ENCODE peak calls at places on chromosomes 13 and 19, in nine cellular contexts. R, Y, P, S, C, D, G, H and U are unnamed samples.

GRCh38 chr19:40806385-40807146 is 7.6 kb downstream of the EGLN2 start:
- DNase-seq in G (no peak), R (peak), S (peak), H (peak), Y (peak), C (peak), P (peak), D (peak), U (peak)

GRCh38 chr13:45196622-45197021 is 4.2 kb downstream of the KCTD4 start:
- DNase-seq in P (no peak), C (peak), R (no peak), S (no peak), H (no peak), D (no peak), G (peak), Y (no peak), U (no peak)

GRCh38 chr13:111217661-111218060 is 102.6 kb downstream of the ARHGEF7 start:
- DNase-seq in D (no peak), P (no peak), H (no peak), R (peak), S (no peak), C (no peak), Y (no peak), G (no peak), U (no peak)

GRCh38 chr19:21604941-21605548 is 99.6 kb downstream of the ZNF429 start:
- DNase-seq in D (no peak), H (no peak), G (no peak), P (no peak), C (peak), S (peak), R (no peak), Y (no peak), U (peak)

GRCh38 chr13:30759748-30760147 is 24.4 kb downstream of the ALOX5AP start:
- DNase-seq in R (no peak), P (no peak), D (no peak), Y (no peak), G (no peak), C (peak), H (no peak), S (no peak), U (no peak)

GRCh38 chr19:42091300-42092266 is 15.6 kb downstream of the ZNF574 start:
- DNase-seq in Y (no peak), D (no peak), C (no peak), S (no peak), R (no peak), P (no peak), H (peak), G (peak), U (no peak)

GRCh38 chr19:13094771-13095392 is 7.8 kb downstream of the LYL1 start:
- DNase-seq in P (no peak), R (no peak), S (no peak), Y (no peak), H (peak), D (peak), C (no peak), G (peak), U (no peak)

GRCh38 chr13:97108535-97108910 is 113.6 kb upstream of the MBNL2 start:
- DNase-seq in R (no peak), D (no peak), Y (no peak), H (no peak), P (no peak), G (peak), S (no peak), C (peak), U (no peak)

GRCh38 chr13:101211261-101211660 is 205.0 kb downstream of the NALCN start:
- DNase-seq in C (peak), H (no peak), S (no peak), G (peak), R (no peak), P (no peak), Y (no peak), D (no peak), U (no peak)

GRCh38 chr13:106213028-106213427 is 322.4 kb downstream of the EFNB2 start:
- DNase-seq in S (no peak), Y (no peak), P (no peak), C (no peak), H (no peak), G (no peak), R (no peak), D (peak), U (no peak)

GRCh38 chr19:46615966-46616365 is 8.9 kb downstream of the PTGIR start:
- DNase-seq in Y (no peak), G (no peak), H (no peak), P (no peak), C (no peak), D (no peak), R (no peak), S (no peak), U (no peak)

GRCh38 chr19:39413903-39414608 is 1.6 kb downstream of the PLEKHG2 start:
- DNase-seq in D (peak), P (no peak), S (no peak), C (no peak), G (no peak), H (peak), R (no peak), Y (no peak), U (no peak)

GRCh38 chr13:75569576-75569975 is 20.0 kb downstream of the UCHL3 start:
- DNase-seq in H (no peak), S (no peak), G (no peak), P (no peak), C (no peak), D (no peak), Y (no peak), R (no peak), U (no peak)

GRCh38 chr19:3024870-3025515 is 4.1 kb downstream of the TLE2 start:
- DNase-seq in D (peak), G (no peak), Y (no peak), R (no peak), S (no peak), H (peak), P (no peak), C (no peak), U (no peak)

GRCh38 chr19:8641908-8642547 is 11.6 kb downstream of the NFILZ start:
- DNase-seq in D (peak), R (no peak), C (peak), G (peak), H (peak), P (no peak), S (no peak), Y (no peak), U (no peak)

GRCh38 chr19:38277969-38278680 is 13.8 kb downstream of the SPINT2 start:
- DNase-seq in H (peak), P (no peak), D (no peak), Y (peak), S (no peak), R (no peak), G (peak), C (peak), U (no peak)

GRCh38 chr13:107900775-107901174 is 314.6 kb downstream of the LIG4 start:
- DNase-seq in C (peak), R (no peak), Y (no peak), G (peak), H (no peak), S (no peak), P (no peak), D (no peak), U (no peak)

GRCh38 chr19:46320559-46320958 is 23.7 kb downstream of the HIF3A start:
- DNase-seq in Y (no peak), H (no peak), R (no peak), P (no peak), S (no peak), D (no peak), G (no peak), C (no peak), U (no peak)

GRCh38 chr19:48873476-48874308 is 1.5 kb downstream of the PPP1R15A start:
- DNase-seq in R (no peak), P (no peak), S (no peak), Y (no peak), C (no peak), D (peak), H (no peak), G (no peak), U (no peak)

GRCh38 chr19:46746281-46746965 is at the start of gene STRN4:
- DNase-seq in P (peak), C (peak), D (peak), H (peak), S (no peak), R (no peak), G (peak), Y (no peak), U (peak)

GRCh38 chr13:50198508-50198907 is 183.3 kb downstream of the KCNRG start:
- DNase-seq in D (no peak), C (peak), R (no peak), P (no peak), Y (no peak), G (peak), S (no peak), H (no peak), U (no peak)

GRCh38 chr13:98405690-98406344 is 171.1 kb downstream of the STK24 start:
- DNase-seq in G (no peak), C (no peak), S (no peak), H (no peak), P (no peak), D (no peak), R (no peak), Y (no peak), U (no peak)

GRCh38 chr19:46192990-46193650 is 36.4 kb upstream of the IGFL1 start:
- DNase-seq in Y (peak), D (no peak), C (peak), H (no peak), P (no peak), R (peak), S (peak), G (peak), U (no peak)

GRCh38 chr13:71515639-71516038 is 351.4 kb downstream of the DACH1 start:
- DNase-seq in C (no peak), H (no peak), D (no peak), P (no peak), Y (no peak), R (no peak), S (no peak), G (no peak), U (no peak)

GRCh38 chr19:50896591-50897190 is 14.5 kb downstream of the KLK4 start:
- DNase-seq in P (no peak), S (no peak), G (peak), Y (no peak), C (peak), R (no peak), H (no peak), D (no peak), U (no peak)

GRCh38 chr13:108919036-108919907 is 289.9 kb downstream of the MYO16 start:
- DNase-seq in S (no peak), D (no peak), H (no peak), C (peak), P (no peak), Y (no peak), G (peak), R (no peak), U (no peak)

GRCh38 chr13:22062478-22063205 is 391.8 kb downstream of the FGF9 start:
- DNase-seq in R (no peak), S (no peak), C (no peak), D (no peak), P (no peak), H (no peak), G (no peak), Y (no peak), U (no peak)

GRCh38 chr13:91722267-91722884 is 324.0 kb downstream of the GPC5 start:
- DNase-seq in Y (no peak), C (peak), D (peak), R (no peak), H (peak), S (no peak), P (no peak), G (peak), U (no peak)

DNA sequence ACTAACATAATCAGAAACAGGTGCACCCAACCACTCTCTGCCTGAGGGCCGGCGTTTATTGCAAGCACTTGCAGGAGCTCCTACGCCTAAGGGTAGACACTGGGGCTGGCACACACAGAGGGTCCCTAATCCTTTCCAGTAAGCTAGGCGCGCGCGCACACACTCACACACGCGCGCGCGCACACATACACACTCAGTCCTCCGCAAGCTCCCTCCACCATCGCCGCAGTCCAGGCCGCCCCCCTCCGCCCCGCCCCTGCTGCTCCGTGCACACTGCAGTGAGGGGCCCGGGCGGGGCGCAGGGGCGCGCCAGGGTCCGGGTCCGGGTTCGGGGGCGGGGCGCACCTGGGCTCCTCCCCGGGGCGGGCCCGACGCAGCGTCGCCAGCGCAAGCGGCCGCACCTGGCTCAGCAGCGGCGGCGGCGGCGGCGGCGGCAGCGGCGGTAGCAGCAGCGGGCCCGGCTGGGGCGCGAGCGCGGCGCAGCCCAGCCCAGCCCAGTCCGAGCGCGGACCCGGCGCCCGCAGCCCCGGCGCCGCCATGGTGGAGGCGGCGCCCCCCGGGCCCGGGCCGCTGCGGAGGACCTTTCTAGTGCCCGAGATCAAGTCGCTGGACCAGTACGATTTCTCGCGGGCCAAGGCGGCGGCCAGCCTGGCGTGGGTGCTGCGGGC is at the start of gene CAMSAP3:
- DNase-seq in G (peak), H (peak), Y (no peak), D (peak), C (peak), R (peak), S (no peak), P (no peak), U (no peak)
- H3K27ac ChIP-seq in G (no peak), H (no peak), Y (no peak), D (no peak), C (no peak), R (no peak), S (no peak), P (no peak), U (no peak)

DNA sequence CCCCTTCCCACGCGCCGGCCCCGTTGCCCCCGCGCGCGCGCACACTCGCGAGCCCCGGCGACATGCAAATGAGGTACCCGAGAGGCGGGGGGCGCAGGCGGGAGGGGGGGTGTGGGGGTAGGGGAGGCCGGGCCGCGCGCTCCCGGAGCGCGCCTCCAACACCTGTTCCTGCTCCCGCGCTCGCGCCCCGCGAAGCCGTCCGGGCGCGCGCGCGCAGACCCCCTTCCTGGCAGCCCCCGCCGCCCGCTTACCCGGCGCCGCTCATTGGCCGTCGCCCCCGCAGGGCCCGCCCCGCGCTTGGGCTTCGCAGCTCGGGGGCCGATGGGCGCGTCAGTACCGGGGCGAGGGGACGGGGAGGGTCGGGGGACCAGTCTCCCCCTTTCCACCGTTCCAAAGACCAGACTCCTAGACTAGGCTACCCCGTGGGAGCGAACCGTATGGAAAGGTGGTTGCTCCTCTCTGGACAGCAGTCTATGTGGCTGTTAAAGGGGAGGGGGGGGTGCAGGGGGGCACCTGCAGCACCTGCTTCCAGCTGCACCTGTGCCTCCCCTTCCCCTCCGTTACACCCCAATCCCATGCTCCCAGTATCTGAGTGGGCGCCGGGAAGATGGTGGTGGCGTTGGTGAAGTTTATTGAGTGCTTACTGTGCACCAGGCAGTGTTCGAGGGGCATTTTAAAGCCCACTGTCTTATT is 394 bp downstream of the ZNF524 start:
- DNase-seq in S (no peak), G (no peak), D (peak), H (peak), C (peak), R (no peak), Y (no peak), P (no peak), U (peak)
- H3K27ac ChIP-seq in S (peak), G (peak), D (peak), H (peak), C (no peak), R (peak), Y (peak), P (peak), U (peak)

DNA sequence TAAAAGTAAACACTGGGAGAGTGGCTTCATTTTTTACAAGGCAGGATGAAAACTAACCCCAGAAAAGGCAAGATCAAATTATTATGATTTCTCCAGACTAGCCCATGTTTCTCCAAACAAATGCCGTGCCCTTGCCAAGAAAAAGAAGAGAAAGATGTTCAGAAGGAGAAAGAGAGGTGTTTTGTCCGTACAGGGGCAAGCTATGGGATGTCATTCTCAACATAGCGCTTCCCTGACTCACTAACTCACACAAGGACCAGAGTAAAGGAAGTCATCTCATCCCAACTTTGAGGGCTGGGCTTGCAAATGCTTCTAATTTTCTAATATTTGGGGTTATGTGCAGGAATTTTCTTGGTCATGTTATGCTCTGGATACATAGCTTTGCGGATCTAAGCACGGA is 224.2 kb upstream of the MAB21L1 start:
- DNase-seq in G (no peak), D (no peak), H (no peak), S (no peak), P (no peak), C (peak), R (no peak), Y (no peak), U (no peak)
- H3K27ac ChIP-seq in G (no peak), D (no peak), H (peak), S (no peak), P (no peak), C (peak), R (no peak), Y (no peak), U (no peak)

GRCh38 chr13:113539176-113539575 is 45.4 kb upstream of the TFDP1 start:
- DNase-seq in G (no peak), Y (no peak), S (no peak), R (no peak), H (no peak), C (no peak), P (no peak), D (no peak), U (no peak)
- H3K27ac ChIP-seq in G (no peak), Y (no peak), S (no peak), R (no peak), H (peak), C (no peak), P (no peak), D (no peak), U (no peak)

GRCh38 chr19:17841371-17841809 is 6.4 kb downstream of the JAK3 start:
- DNase-seq in Y (no peak), P (no peak), R (no peak), S (no peak), C (no peak), G (no peak), D (no peak), H (no peak), U (no peak)

GRCh38 chr19:17841810-17842662 is 5.7 kb downstream of the JAK3 start:
- DNase-seq in P (no peak), D (peak), Y (peak), H (peak), R (no peak), G (peak), C (peak), S (peak), U (peak)

GRCh38 chr19:17843908-17844490 is 3.8 kb downstream of the JAK3 start:
- DNase-seq in H (no peak), D (no peak), C (no peak), G (no peak), P (no peak), Y (no peak), S (no peak), R (no peak), U (no peak)

GRCh38 chr19:17843428-17843827 is 4.4 kb downstream of the JAK3 start:
- DNase-seq in H (no peak), D (no peak), C (no peak), P (no peak), Y (no peak), R (no peak), S (no peak), G (no peak), U (no peak)

GRCh38 chr19:17842663-17843313 is 5.0 kb downstream of the JAK3 start:
- DNase-seq in R (no peak), G (no peak), S (no peak), H (no peak), Y (no peak), C (no peak), D (no peak), P (no peak), U (no peak)
- H3K27ac ChIP-seq in R (no peak), G (peak), S (no peak), H (peak), Y (no peak), C (no peak), D (no peak), P (peak), U (no peak)